ENCODE peak calls at places on chromosomes 3 and 15, in five cellular contexts. One of them, this sample, is unnamed.
A peak's percentile ranks its signal among the peaks of the same experiment; 100 is the strongest.

GRCh38 chr3:71831599-71831998 is 46.7 kb upstream of the PROK2 start:
- DNase-seq in stomach: no peak
- DNase-seq in hepatocyte: no peak
- DNase-seq in left lung: no peak
- DNase-seq in cardiac muscle cell: no peak
- DNase-seq in this sample: no peak

GRCh38 chr3:189188466-189188865 is 16.7 kb downstream of the TPRG1 start:
- DNase-seq in stomach: no peak
- DNase-seq in hepatocyte: peak; percentile 66
- DNase-seq in left lung: no peak
- DNase-seq in cardiac muscle cell: no peak
- DNase-seq in this sample: no peak

GRCh38 chr15:100601158-100601557 is 826 bp downstream of the LINS1 start:
- DNase-seq in stomach: no peak
- DNase-seq in hepatocyte: peak; percentile 28
- DNase-seq in left lung: peak; percentile 37
- DNase-seq in cardiac muscle cell: peak; percentile 39
- DNase-seq in this sample: peak; percentile 47

GRCh38 chr15:69035205-69035917 is 20.9 kb downstream of the NOX5 start:
- DNase-seq in stomach: peak; percentile 56
- DNase-seq in hepatocyte: peak; percentile 43
- DNase-seq in left lung: no peak
- DNase-seq in cardiac muscle cell: peak; percentile 60
- DNase-seq in this sample: peak; percentile 90

GRCh38 chr3:13042932-13043275 is 30.3 kb downstream of the IQSEC1 start:
- DNase-seq in stomach: no peak
- DNase-seq in hepatocyte: no peak
- DNase-seq in left lung: no peak
- DNase-seq in cardiac muscle cell: no peak
- DNase-seq in this sample: no peak

GRCh38 chr15:84863480-84864428 is 20.7 kb upstream of the SLC28A1 start:
- DNase-seq in stomach: no peak
- DNase-seq in hepatocyte: no peak
- DNase-seq in left lung: no peak
- DNase-seq in cardiac muscle cell: no peak
- DNase-seq in this sample: no peak

GRCh38 chr3:17555525-17555924 is 186.9 kb downstream of the TBC1D5 start:
- DNase-seq in stomach: no peak
- DNase-seq in hepatocyte: no peak
- DNase-seq in left lung: no peak
- DNase-seq in cardiac muscle cell: no peak
- DNase-seq in this sample: no peak

GRCh38 chr3:28844688-28845324 is 436.1 kb upstream of the RBMS3 start:
- DNase-seq in stomach: no peak
- DNase-seq in hepatocyte: no peak
- DNase-seq in left lung: no peak
- DNase-seq in cardiac muscle cell: no peak
- DNase-seq in this sample: no peak

GRCh38 chr3:152835311-152836102 is 576 bp downstream of the P2RY1 start:
- DNase-seq in stomach: peak; percentile 33
- DNase-seq in hepatocyte: peak; percentile 79
- DNase-seq in left lung: peak; percentile 60
- DNase-seq in cardiac muscle cell: peak; percentile 75
- DNase-seq in this sample: peak; percentile 85

GRCh38 chr3:48655586-48655985 is 7.1 kb downstream of the CELSR3 start:
- DNase-seq in stomach: no peak
- DNase-seq in hepatocyte: no peak
- DNase-seq in left lung: no peak
- DNase-seq in cardiac muscle cell: no peak
- DNase-seq in this sample: no peak

GRCh38 chr3:196274585-196274984 is 12.9 kb downstream of the PCYT1A start:
- DNase-seq in stomach: no peak
- DNase-seq in hepatocyte: no peak
- DNase-seq in left lung: no peak
- DNase-seq in cardiac muscle cell: no peak
- DNase-seq in this sample: no peak

GRCh38 chr15:99123706-99124451 is 19.0 kb downstream of the SYNM start:
- DNase-seq in stomach: peak; percentile 78
- DNase-seq in hepatocyte: peak; percentile 92
- DNase-seq in left lung: peak; percentile 71
- DNase-seq in cardiac muscle cell: peak; percentile 85
- DNase-seq in this sample: peak; percentile 90

GRCh38 chr3:38227989-38228388 is 37.6 kb upstream of the SLC22A13 start:
- DNase-seq in stomach: no peak
- DNase-seq in hepatocyte: no peak
- DNase-seq in left lung: no peak
- DNase-seq in cardiac muscle cell: no peak
- DNase-seq in this sample: no peak

GRCh38 chr3:196238612-196239190 is 22.4 kb downstream of the SLC51A start:
- DNase-seq in stomach: no peak
- DNase-seq in hepatocyte: no peak
- DNase-seq in left lung: no peak
- DNase-seq in cardiac muscle cell: no peak
- DNase-seq in this sample: no peak

GRCh38 chr3:31009881-31010280 is 115.4 kb upstream of the GADL1 start:
- DNase-seq in stomach: no peak
- DNase-seq in hepatocyte: no peak
- DNase-seq in left lung: no peak
- DNase-seq in cardiac muscle cell: peak; percentile 82
- DNase-seq in this sample: peak; percentile 54

GRCh38 chr3:113638910-113639309 is 57.5 kb downstream of the USF3 start:
- DNase-seq in stomach: no peak
- DNase-seq in hepatocyte: no peak
- DNase-seq in left lung: no peak
- DNase-seq in cardiac muscle cell: no peak
- DNase-seq in this sample: no peak

GRCh38 chr3:40055956-40056355 is 246.5 kb downstream of the MYRIP start:
- DNase-seq in stomach: no peak
- DNase-seq in hepatocyte: no peak
- DNase-seq in left lung: no peak
- DNase-seq in cardiac muscle cell: no peak
- DNase-seq in this sample: no peak

GRCh38 chr15:38555686-38556334 is 8.8 kb downstream of the RASGRP1 start:
- DNase-seq in stomach: no peak
- DNase-seq in hepatocyte: no peak
- DNase-seq in left lung: no peak
- DNase-seq in cardiac muscle cell: no peak
- DNase-seq in this sample: no peak

GRCh38 chr3:170499562-170500156 is 81.0 kb downstream of the CLDN11 start:
- DNase-seq in stomach: peak; percentile 42
- DNase-seq in hepatocyte: peak; percentile 52
- DNase-seq in left lung: no peak
- DNase-seq in cardiac muscle cell: peak; percentile 32
- DNase-seq in this sample: peak; percentile 74

GRCh38 chr3:30676424-30677346 is 70.3 kb downstream of the TGFBR2 start:
- DNase-seq in stomach: no peak
- DNase-seq in hepatocyte: no peak
- DNase-seq in left lung: no peak
- DNase-seq in cardiac muscle cell: no peak
- DNase-seq in this sample: no peak

GRCh38 chr3:34011171-34012101 is 213.0 kb downstream of the PDCD6IP start:
- DNase-seq in stomach: no peak
- DNase-seq in hepatocyte: no peak
- DNase-seq in left lung: no peak
- DNase-seq in cardiac muscle cell: no peak
- DNase-seq in this sample: no peak

GRCh38 chr15:99911824-99912223 is 178.6 kb upstream of the LYSMD4 start:
- DNase-seq in stomach: no peak
- DNase-seq in hepatocyte: no peak
- DNase-seq in left lung: no peak
- DNase-seq in cardiac muscle cell: peak; percentile 12
- DNase-seq in this sample: no peak

GRCh38 chr3:183845608-183846288 is 20.4 kb upstream of the MAP6D1 start:
- DNase-seq in stomach: no peak
- DNase-seq in hepatocyte: no peak
- DNase-seq in left lung: no peak
- DNase-seq in cardiac muscle cell: no peak
- DNase-seq in this sample: no peak

GRCh38 chr3:18410205-18410604 is 14.9 kb downstream of the SATB1 start:
- DNase-seq in stomach: no peak
- DNase-seq in hepatocyte: no peak
- DNase-seq in left lung: no peak
- DNase-seq in cardiac muscle cell: no peak
- DNase-seq in this sample: no peak

GRCh38 chr15:71275098-71275497 is 159.8 kb downstream of the THSD4 start:
- DNase-seq in stomach: no peak
- DNase-seq in hepatocyte: no peak
- DNase-seq in left lung: no peak
- DNase-seq in cardiac muscle cell: no peak
- DNase-seq in this sample: no peak

DNA sequence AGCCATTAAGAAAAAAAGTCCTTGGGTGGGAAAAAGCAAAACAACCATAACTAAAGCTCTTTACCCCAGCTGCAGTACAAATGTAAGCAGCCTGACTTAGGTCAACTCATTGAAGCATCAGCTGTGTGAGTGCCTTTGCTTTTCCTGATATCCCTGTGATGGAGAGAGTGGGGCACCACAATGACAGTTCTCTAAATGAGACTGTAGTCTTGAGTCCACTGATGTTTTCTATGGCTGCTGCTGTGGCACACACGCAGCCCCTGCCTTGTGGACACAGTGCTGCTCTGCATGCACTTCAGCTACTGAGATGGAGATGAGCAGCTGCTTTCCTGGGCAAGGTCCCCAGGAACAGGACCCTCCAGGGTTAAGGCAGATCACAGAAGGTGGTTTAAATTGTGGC is 173.2 kb downstream of the KCNAB1 start:
- DNase-seq in stomach: no peak
- DNase-seq in hepatocyte: no peak
- DNase-seq in left lung: no peak
- DNase-seq in cardiac muscle cell: no peak
- DNase-seq in this sample: no peak
- H3K4me1 ChIP-seq in stomach: peaks cover 16% of the 10 kb centered on the region
- H3K4me1 ChIP-seq in hepatocyte: peaks cover 13% of the 10 kb centered on the region
- H3K4me1 ChIP-seq in left lung: peaks cover 11% of the 10 kb centered on the region
- H3K4me1 ChIP-seq in cardiac muscle cell: no peaks in the 10 kb centered on the region
- H3K4me1 ChIP-seq in this sample: peaks cover 4% of the 10 kb centered on the region

DNA sequence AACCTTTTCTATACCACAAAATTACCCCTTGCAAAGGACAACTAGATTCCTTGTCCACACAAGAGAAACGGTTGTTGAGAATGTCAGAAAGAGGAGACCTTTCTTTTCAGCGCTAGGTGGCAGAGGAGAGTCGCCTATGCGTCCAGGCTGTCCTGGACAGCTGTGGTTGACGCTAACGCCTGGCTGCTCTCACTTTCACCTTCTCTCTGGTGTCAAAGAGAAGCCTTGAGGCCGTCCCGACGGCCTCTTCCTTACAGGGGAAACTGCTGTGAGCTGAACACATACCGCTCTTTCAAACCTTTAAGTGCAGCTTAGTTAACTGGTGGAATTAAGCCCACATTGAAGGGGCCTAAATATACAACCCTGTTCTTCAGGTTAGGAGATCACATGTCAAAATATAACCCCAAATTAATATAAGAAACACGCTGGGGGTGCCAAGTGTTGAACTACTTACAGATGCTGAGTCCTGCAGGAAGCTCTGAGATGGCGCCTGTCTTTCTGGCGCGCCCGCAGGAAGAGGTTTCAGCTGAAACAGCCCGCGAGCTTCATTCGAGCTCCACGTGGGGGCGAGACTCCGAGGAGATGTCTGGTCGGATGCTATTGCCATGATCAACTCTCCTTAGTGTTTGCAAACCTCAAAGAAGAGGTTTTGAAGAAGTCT is 26.1 kb upstream of the KBTBD8 start:
- DNase-seq in stomach: peak; percentile 73
- DNase-seq in hepatocyte: peak; percentile 90
- DNase-seq in left lung: peak; percentile 77
- DNase-seq in cardiac muscle cell: peak; percentile 93
- DNase-seq in this sample: peak; percentile 92
- H3K4me3 ChIP-seq in stomach: peak overlapping the region; percentile 37
- H3K4me3 ChIP-seq in hepatocyte: no peak overlapping the region
- H3K4me3 ChIP-seq in left lung: peak overlapping the region; percentile 5
- H3K4me3 ChIP-seq in cardiac muscle cell: no peak overlapping the region
- H3K4me3 ChIP-seq in this sample: no peak overlapping the region

GRCh38 chr15:26632500-26632899 is 140.4 kb downstream of the GABRB3 start:
- DNase-seq in stomach: peak; percentile 34
- DNase-seq in hepatocyte: no peak
- DNase-seq in left lung: no peak
- DNase-seq in cardiac muscle cell: no peak
- DNase-seq in this sample: no peak
- H3K4me1 ChIP-seq in stomach: peaks cover 27% of the 10 kb centered on the region
- H3K4me1 ChIP-seq in hepatocyte: no peaks in the 10 kb centered on the region
- H3K4me1 ChIP-seq in left lung: no peaks in the 10 kb centered on the region
- H3K4me1 ChIP-seq in cardiac muscle cell: peaks cover 6% of the 10 kb centered on the region
- H3K4me1 ChIP-seq in this sample: peaks cover 18% of the 10 kb centered on the region

GRCh38 chr15:77186518-77187095 is 115.7 kb upstream of the TSPAN3 start:
- DNase-seq in stomach: no peak
- DNase-seq in hepatocyte: peak; percentile 31
- DNase-seq in left lung: no peak
- DNase-seq in cardiac muscle cell: peak; percentile 52
- DNase-seq in this sample: no peak

GRCh38 chr15:77185242-77185785 is 114.4 kb upstream of the TSPAN3 start:
- DNase-seq in stomach: no peak
- DNase-seq in hepatocyte: no peak
- DNase-seq in left lung: no peak
- DNase-seq in cardiac muscle cell: peak; percentile 31
- DNase-seq in this sample: no peak

GRCh38 chr15:77192451-77192850 is 121.5 kb upstream of the TSPAN3 start:
- DNase-seq in stomach: no peak
- DNase-seq in hepatocyte: no peak
- DNase-seq in left lung: no peak
- DNase-seq in cardiac muscle cell: peak; percentile 29
- DNase-seq in this sample: no peak

GRCh38 chr15:77191230-77191834 is 120.4 kb upstream of the TSPAN3 start:
- DNase-seq in stomach: no peak
- DNase-seq in hepatocyte: no peak
- DNase-seq in left lung: no peak
- DNase-seq in cardiac muscle cell: no peak
- DNase-seq in this sample: no peak

GRCh38 chr15:77187751-77188464 is 117.0 kb upstream of the TSPAN3 start:
- DNase-seq in stomach: no peak
- DNase-seq in hepatocyte: no peak
- DNase-seq in left lung: peak; percentile 51
- DNase-seq in cardiac muscle cell: no peak
- DNase-seq in this sample: no peak
- H3K4me3 ChIP-seq in stomach: no peak overlapping the region
- H3K4me3 ChIP-seq in hepatocyte: no peak overlapping the region
- H3K4me3 ChIP-seq in left lung: no peak overlapping the region
- H3K4me3 ChIP-seq in cardiac muscle cell: no peak overlapping the region
- H3K4me3 ChIP-seq in this sample: no peak overlapping the region

GRCh38 chr3:42507751-42508335 is 5.4 kb downstream of the VIPR1 start:
- DNase-seq in stomach: no peak
- DNase-seq in hepatocyte: no peak
- DNase-seq in left lung: peak; percentile 19
- DNase-seq in cardiac muscle cell: no peak
- DNase-seq in this sample: peak; percentile 30
- H3K4me1 ChIP-seq in stomach: peaks cover 57% of the 10 kb centered on the region
- H3K4me1 ChIP-seq in hepatocyte: peaks cover 55% of the 10 kb centered on the region
- H3K4me1 ChIP-seq in left lung: peaks cover 7% of the 10 kb centered on the region
- H3K4me1 ChIP-seq in cardiac muscle cell: no peaks in the 10 kb centered on the region
- H3K4me1 ChIP-seq in this sample: peaks cover 3% of the 10 kb centered on the region

GRCh38 chr3:69326821-69327433 is 59.0 kb downstream of the FRMD4B start:
- DNase-seq in stomach: no peak
- DNase-seq in hepatocyte: no peak
- DNase-seq in left lung: no peak
- DNase-seq in cardiac muscle cell: no peak
- DNase-seq in this sample: no peak
- H3K4me3 ChIP-seq in stomach: no peak overlapping the region
- H3K4me3 ChIP-seq in hepatocyte: no peak overlapping the region
- H3K4me3 ChIP-seq in left lung: no peak overlapping the region
- H3K4me3 ChIP-seq in cardiac muscle cell: no peak overlapping the region
- H3K4me3 ChIP-seq in this sample: no peak overlapping the region

This sample was measured in endodermal cell.